ENCODE peak calls at places on chromosomes 16 and 17, in seven cellular contexts. D, H, F, M, B, G and Y are unnamed samples.

GRCh38 chr17:16987830-16988601 is 16.1 kb upstream of the TNFRSF13B start:
- DNase-seq in B (no peak), D (peak), G (peak), H (no peak), M (peak), F (peak), Y (peak)

GRCh38 chr17:77145635-77146632 is 5.2 kb downstream of the SEC14L1 start:
- DNase-seq in G (peak), B (no peak), H (no peak), F (peak), D (peak), M (peak), Y (no peak)

GRCh38 chr17:68399638-68400403 is 57.5 kb downstream of the WIPI1 start:
- DNase-seq in B (no peak), F (peak), H (no peak), D (peak), M (no peak), G (peak), Y (no peak)

GRCh38 chr16:81600275-81600674 is 155.7 kb downstream of the CMIP start:
- DNase-seq in G (peak), M (peak), D (peak), F (no peak), H (peak), B (no peak), Y (peak)

GRCh38 chr17:36527851-36528250 is 6.8 kb downstream of the MYO19 start:
- DNase-seq in H (no peak), G (no peak), M (no peak), D (no peak), F (no peak), B (no peak), Y (no peak)

GRCh38 chr17:74332763-74333220 is 6.8 kb downstream of the KIF19 start:
- DNase-seq in F (peak), D (no peak), B (no peak), M (peak), G (no peak), H (no peak), Y (peak)

GRCh38 chr16:56246051-56246817 is 54.9 kb downstream of the GNAO1 start:
- DNase-seq in G (peak), H (peak), F (no peak), M (peak), D (peak), B (no peak), Y (peak)

GRCh38 chr17:45241315-45242011 is 19.8 kb downstream of the FMNL1 start:
- DNase-seq in G (no peak), M (peak), B (no peak), D (no peak), F (no peak), H (peak), Y (peak)

GRCh38 chr16:57044931-57045693 is 47.3 kb upstream of the CPNE2 start:
- DNase-seq in B (no peak), F (peak), M (no peak), G (no peak), H (no peak), D (peak), Y (no peak)

GRCh38 chr16:87956771-87957279 is 5.6 kb downstream of the BANP start:
- DNase-seq in B (no peak), G (peak), F (peak), H (no peak), D (peak), M (peak), Y (no peak)

GRCh38 chr16:73092236-73092781 is 44.4 kb upstream of the ZFHX3 start:
- DNase-seq in H (no peak), G (no peak), B (no peak), F (no peak), D (no peak), M (peak), Y (no peak)

GRCh38 chr17:77420476-77420803 is 279.7 kb downstream of the SEC14L1 start:
- DNase-seq in D (no peak), B (no peak), H (no peak), M (no peak), G (no peak), F (no peak), Y (no peak)

GRCh38 chr17:42288078-42288984 is at the start of gene STAT5A:
- DNase-seq in M (peak), G (peak), F (peak), H (no peak), B (no peak), D (peak), Y (peak)

GRCh38 chr17:42285346-42286050 is 2.8 kb upstream of the STAT5A start:
- DNase-seq in G (no peak), H (no peak), F (no peak), B (no peak), D (no peak), M (no peak), Y (no peak)

GRCh38 chr17:42287305-42288077 is 807 bp upstream of the STAT5A start:
- DNase-seq in B (no peak), D (no peak), F (no peak), H (no peak), G (peak), M (no peak), Y (no peak)

GRCh38 chr17:42284566-42284965 is 3.7 kb upstream of the STAT5A start:
- DNase-seq in D (no peak), M (no peak), F (no peak), H (no peak), G (no peak), B (no peak), Y (no peak)

DNA sequence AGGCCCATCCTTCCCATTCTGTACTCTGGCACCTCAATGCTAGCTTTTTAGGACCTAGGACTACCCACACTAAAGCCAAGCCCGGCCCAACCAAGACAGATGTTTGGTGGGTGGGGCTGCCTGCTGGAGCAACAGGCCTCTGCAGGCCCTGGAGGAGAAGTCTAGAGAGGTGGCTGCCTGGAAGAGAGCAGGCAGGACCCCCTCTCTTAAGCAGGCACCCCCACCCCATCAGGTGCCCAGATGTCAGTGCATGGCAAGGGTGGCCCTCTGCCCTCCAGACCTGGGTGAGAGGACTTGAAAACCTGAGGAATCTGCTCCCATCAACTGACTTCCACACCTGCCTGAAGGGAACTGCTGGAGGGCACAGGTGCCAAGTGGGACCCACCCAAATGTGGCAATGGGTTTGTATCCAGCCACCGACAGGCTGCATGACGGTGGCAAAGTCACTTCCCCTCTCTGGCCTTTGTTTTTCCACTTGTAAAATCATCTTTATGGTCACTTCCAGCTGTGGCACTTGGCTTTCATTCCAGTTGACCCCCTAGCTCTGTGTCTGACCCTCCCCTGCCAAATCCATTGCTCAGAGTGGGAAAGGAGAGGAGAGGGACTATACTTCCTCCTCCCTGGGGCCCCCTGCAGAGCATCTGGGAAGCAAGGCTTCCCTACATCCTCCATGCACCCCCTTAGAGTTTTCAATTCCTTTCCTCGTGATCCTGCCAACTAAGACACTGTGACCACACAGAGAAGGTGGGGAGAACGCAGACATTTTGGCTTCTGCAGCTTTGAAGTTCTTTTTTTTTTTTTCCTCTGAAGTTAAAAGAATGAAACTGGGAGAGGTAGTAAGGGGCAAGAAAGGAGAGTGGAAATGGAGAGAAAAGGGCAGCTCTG is 1.6 kb upstream of the STAT5A start:
- DNase-seq in H (no peak), B (no peak), D (no peak), M (no peak), F (no peak), G (peak), Y (no peak)
- H3K4me3 ChIP-seq in H (no peak), B (no peak), D (no peak), M (no peak), F (no peak), G (peak), Y (no peak)

GRCh38 chr17:38719284-38719942 is 10.7 kb upstream of the CISD3 start:
- DNase-seq in B (no peak), H (no peak), M (peak), G (no peak), D (no peak), F (no peak), Y (peak)
- H3K4me2 ChIP-seq in B (peak), H (peak), M (peak), G (no peak), D (no peak), F (no peak), Y (peak)

DNA sequence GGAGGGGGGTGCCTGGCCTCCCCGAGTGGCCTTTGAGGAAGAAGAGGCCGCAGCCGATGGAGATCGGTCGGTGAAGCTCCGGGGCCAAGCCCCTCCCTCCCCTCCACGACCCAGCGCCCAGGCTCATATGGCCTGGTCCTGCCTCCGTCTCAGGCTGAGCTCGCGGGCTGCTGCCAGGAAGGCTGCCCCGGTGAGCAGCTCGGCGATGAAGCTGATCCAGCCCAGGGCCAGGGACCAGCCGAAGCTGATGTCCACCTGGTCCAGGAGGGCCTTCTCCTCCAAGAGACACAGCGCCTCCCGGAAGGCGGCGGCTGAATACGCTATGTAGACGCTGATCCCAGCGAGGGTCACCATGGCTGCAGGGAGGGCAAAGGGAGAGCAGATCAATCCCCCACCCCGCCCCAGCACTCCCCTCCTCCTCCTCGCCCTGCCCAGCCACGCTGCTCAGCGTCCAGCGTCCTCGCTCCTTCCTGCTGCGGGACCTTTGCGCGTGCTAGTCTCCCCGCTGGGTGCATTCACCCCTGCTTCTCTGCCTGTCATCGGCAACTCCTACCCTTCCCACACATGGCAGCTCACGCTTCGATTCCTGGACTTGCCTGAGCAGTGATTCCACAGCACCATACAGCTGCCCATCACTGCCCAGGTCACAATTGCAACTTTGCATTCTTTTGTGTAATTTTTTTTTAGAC is 20.5 kb downstream of the TMEM114 start:
- DNase-seq in B (no peak), D (no peak), F (no peak), M (no peak), G (no peak), H (no peak), Y (peak)
- H3K4me3 ChIP-seq in B (no peak), D (no peak), F (no peak), M (no peak), G (no peak), H (no peak), Y (no peak)

DNA sequence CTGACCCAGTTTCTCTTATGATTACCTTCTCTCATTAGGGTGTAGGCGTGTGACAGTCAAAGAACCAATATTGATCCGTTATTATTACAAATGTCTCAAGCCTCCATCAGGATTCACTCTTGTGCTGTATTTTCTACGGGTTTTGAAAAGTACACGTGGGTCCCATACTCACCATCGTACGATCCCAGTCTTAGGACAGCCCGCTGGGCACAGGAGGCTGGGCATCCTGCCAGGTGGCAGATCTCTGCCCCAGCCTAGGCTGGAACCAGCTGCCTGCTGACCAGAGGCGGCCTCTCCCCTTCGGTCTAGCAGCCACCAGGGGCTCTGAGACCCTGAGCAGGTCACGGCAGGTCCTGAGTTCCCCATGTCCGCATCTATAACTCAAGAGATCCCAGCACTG is 2.0 kb upstream of the METRNL start:
- DNase-seq in D (no peak), M (no peak), G (no peak), H (no peak), F (no peak), B (no peak), Y (no peak)
- H3K4me2 ChIP-seq in D (no peak), M (no peak), G (no peak), H (no peak), F (no peak), B (no peak), Y (no peak)

GRCh38 chr17:42781639-42782401 is 1.4 kb downstream of the WNK4 start:
- DNase-seq in H (no peak), G (peak), F (no peak), D (no peak), B (no peak), M (no peak), Y (no peak)

GRCh38 chr17:42783062-42783777 is 2.8 kb downstream of the WNK4 start:
- DNase-seq in F (no peak), B (no peak), H (no peak), G (peak), D (peak), M (peak), Y (no peak)

GRCh38 chr17:42783778-42784138 is 3.3 kb downstream of the WNK4 start:
- DNase-seq in H (no peak), B (no peak), M (no peak), D (no peak), F (no peak), G (no peak), Y (no peak)

GRCh38 chr17:42780816-42781638 is 617 bp downstream of the WNK4 start:
- DNase-seq in M (no peak), B (no peak), G (peak), F (no peak), D (no peak), H (no peak), Y (peak)

GRCh38 chr17:42782402-42783061 is 2.1 kb downstream of the WNK4 start:
- DNase-seq in F (no peak), G (no peak), M (no peak), D (no peak), B (no peak), H (no peak), Y (no peak)
- H3K4me3 ChIP-seq in F (no peak), G (peak), M (no peak), D (no peak), B (no peak), H (no peak), Y (no peak)

GRCh38 chr17:65627892-65628622 is 66.6 kb upstream of the AXIN2 start:
- DNase-seq in D (peak), G (peak), M (no peak), H (no peak), B (no peak), F (no peak), Y (no peak)
- H3K4me2 ChIP-seq in D (peak), G (no peak), M (no peak), H (no peak), B (no peak), F (no peak), Y (no peak)

DNA sequence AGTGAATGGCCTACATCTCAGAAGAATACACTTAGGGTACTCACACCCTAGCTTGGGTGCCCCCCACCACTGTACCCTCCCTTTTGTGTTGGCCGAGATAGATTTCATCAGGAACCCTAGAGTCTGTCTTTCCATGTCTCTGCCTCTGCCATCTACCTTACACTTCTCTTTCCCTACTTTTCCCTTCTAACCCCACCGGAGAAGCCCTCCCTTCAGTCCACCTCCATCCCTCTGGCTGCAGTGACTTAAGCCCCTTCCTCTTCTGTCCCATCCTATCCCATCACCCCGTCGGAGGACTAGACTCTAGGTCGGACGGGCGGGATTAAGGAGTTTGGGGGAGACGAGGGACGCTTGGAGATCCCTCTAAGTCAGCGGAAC is 213 bp downstream of the DLG4 start:
- DNase-seq in M (no peak), H (no peak), G (no peak), D (no peak), F (no peak), B (no peak), Y (no peak)
- H3K4me3 ChIP-seq in M (no peak), H (peak), G (peak), D (peak), F (peak), B (peak), Y (peak)